ENCODE peak calls at places on chromosomes 2 and 18, in five cellular contexts. R is GM23338, I is A549, D is K562, F is HepG2. V is an unnamed sample.

GRCh38 chr2:119548516-119549120 is 4.4 kb downstream of the CFAP221 start:
- DNase-seq in F (no peak), R (no peak), I (no peak), D (no peak), V (no peak)

GRCh38 chr2:230326453-230327417 is at the start of gene SP140L:
- DNase-seq in F (peak; percentile 82), D (peak; percentile 18), R (peak; percentile 9), I (peak; percentile 55), V (peak; percentile 55)

GRCh38 chr2:221914334-221914733 is 342.2 kb upstream of the EPHA4 start:
- DNase-seq in R (no peak), F (no peak), I (no peak), D (no peak), V (no peak)

GRCh38 chr2:203675086-203675485 is 31.4 kb upstream of the CD28 start:
- DNase-seq in F (no peak), D (no peak), I (no peak), R (no peak), V (no peak)

GRCh38 chr2:219571311-219572236 is at the start of gene OBSL1:
- DNase-seq in D (peak; percentile 85), R (peak; percentile 95), I (peak; percentile 71), F (peak; percentile 90), V (no peak)

GRCh38 chr2:136182315-136182714 is 64.4 kb upstream of the CXCR4 start:
- DNase-seq in I (no peak), D (no peak), F (peak; percentile 11), R (no peak), V (no peak)

GRCh38 chr2:205714058-205714776 is 31.9 kb downstream of the NRP2 start:
- DNase-seq in I (no peak), D (no peak), F (no peak), R (no peak), V (peak; percentile 78)

GRCh38 chr18:8856187-8856586 is 150.8 kb downstream of the MTCL1 start:
- DNase-seq in F (no peak), R (no peak), D (no peak), I (no peak), V (no peak)

GRCh38 chr2:38945931-38946330 is 56.3 kb downstream of the ARHGEF33 start:
- DNase-seq in I (no peak), R (no peak), D (peak; percentile 15), F (no peak), V (no peak)

GRCh38 chr18:63887424-63887823 is at the start of gene SERPINB2:
- DNase-seq in I (no peak), R (no peak), D (no peak), F (no peak), V (no peak)

GRCh38 chr18:79389689-79390088 is 6.0 kb upstream of the NFATC1 start:
- DNase-seq in D (no peak), F (no peak), I (no peak), R (no peak), V (no peak)

GRCh38 chr2:201558232-201558631 is 85.1 kb downstream of the TMEM237 start:
- DNase-seq in D (no peak), I (no peak), R (no peak), F (peak; percentile 75), V (no peak)

GRCh38 chr18:12947355-12948054 is at the start of gene SEH1L:
- DNase-seq in R (peak; percentile 99), I (peak; percentile 98), D (peak; percentile 99), F (peak; percentile 87), V (peak; percentile 89)

GRCh38 chr18:74367905-74368304 is 52.3 kb downstream of the C18orf63 start:
- DNase-seq in R (no peak), D (no peak), F (no peak), I (no peak), V (no peak)
- TF ChIP-seq JUNB in R (no peak), D (no peak), F (no peak), I (no peak), V (no peak)

DNA sequence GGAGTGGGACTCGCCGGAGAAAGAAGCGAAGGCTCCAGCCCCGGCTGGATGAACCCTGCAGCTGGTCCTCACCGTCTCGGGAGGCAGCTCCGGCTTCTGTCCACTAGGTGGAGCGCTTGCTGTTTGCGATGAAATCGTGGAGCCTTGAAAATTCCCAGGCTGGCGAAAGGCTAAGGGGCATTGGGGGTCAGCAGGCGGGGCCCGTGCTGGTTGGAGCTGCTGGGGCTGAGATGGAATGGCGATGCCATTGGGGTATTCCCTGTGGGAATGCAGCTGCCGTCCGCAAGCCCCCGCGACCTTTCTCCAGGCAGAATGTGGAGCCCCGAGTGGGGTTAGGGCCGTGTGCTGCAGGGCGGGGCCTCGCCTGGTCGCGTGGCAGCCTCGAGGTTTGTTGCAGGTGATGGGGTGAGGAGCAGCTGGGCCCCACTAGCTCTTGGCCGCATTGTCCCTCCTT is 81.4 kb downstream of the RTP5 start:
- DNase-seq in I (peak; percentile 68), F (peak; percentile 71), R (peak; percentile 97), D (peak; percentile 73), V (no peak)
- TF ChIP-seq JUNB in I (no peak), F (no peak), R (no peak), D (no peak), V (no peak)

DNA sequence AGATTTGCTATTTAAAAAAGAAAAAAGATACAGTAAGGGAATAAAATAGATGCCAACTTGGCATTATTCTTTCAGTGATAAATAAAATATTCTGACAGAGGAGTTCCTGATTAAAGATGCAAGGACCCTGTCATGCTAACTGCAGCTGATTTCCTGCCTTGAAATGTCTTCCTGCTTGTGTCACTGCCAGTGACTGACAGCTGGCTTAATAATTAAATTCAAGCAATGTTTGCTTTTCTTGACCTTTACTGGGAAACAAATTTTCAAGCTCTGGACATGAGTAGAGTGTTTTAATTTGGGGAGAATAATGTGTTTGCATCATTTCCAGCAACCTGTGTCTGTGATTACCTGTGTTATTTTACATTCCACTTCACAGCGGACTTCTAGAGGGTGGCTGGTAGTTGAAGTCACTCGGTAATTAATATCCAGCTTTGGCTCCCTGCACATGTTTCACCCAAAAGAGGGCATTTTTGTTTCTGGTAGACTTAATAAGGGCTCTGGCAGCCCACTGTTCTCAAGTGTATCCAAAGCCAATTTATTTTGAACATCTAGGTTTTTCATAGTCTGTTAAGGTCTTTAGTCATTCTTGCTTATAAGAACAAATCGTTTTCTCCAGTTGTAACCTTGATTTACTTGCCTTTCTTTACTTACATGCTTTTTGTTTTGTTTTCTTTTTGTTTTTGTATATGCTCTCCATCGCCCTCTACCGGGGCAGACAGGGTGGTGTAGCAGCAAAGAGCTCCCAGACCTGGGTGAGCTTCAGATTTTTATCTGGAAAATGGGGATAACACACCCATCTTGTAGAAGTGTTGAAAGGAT is 48.5 kb upstream of the PROKR1 start:
- DNase-seq in F (peak; percentile 70), D (peak; percentile 75), R (peak; percentile 72), I (peak; percentile 59), V (peak; percentile 27)
- TF ChIP-seq JUNB in F (no peak), D (no peak), R (no peak), I (no peak), V (no peak)

GRCh38 chr2:20563833-20564232 is 87.1 kb downstream of the HS1BP3 start:
- DNase-seq in I (no peak), F (no peak), D (no peak), R (no peak), V (no peak)
- TF ChIP-seq JUNB in I (no peak), F (no peak), D (no peak), R (no peak), V (no peak)

DNA sequence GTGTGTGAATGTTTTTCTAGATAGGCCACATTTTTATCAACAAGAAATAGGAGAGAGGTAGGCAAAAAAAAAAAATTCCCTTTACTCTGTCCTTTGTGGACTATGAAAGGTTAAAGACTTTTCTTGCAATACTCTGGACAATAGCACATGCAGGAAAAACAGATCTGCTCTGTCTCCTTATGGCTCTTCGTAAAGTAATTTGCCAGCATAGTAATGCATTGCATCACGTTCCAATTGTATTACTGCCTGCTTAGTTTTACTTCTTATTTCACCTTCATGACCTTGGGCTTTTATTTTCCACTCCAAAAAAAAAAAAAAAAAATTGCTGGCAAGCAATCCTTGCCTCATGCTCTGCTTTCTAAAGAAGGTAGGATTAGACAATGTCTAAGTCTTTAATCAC is 1802.7 kb downstream of the SUCLG1 start:
- DNase-seq in I (no peak), R (no peak), D (no peak), F (no peak), V (no peak)
- TF ChIP-seq JUNB in I (no peak), R (no peak), D (no peak), F (no peak), V (no peak)

DNA sequence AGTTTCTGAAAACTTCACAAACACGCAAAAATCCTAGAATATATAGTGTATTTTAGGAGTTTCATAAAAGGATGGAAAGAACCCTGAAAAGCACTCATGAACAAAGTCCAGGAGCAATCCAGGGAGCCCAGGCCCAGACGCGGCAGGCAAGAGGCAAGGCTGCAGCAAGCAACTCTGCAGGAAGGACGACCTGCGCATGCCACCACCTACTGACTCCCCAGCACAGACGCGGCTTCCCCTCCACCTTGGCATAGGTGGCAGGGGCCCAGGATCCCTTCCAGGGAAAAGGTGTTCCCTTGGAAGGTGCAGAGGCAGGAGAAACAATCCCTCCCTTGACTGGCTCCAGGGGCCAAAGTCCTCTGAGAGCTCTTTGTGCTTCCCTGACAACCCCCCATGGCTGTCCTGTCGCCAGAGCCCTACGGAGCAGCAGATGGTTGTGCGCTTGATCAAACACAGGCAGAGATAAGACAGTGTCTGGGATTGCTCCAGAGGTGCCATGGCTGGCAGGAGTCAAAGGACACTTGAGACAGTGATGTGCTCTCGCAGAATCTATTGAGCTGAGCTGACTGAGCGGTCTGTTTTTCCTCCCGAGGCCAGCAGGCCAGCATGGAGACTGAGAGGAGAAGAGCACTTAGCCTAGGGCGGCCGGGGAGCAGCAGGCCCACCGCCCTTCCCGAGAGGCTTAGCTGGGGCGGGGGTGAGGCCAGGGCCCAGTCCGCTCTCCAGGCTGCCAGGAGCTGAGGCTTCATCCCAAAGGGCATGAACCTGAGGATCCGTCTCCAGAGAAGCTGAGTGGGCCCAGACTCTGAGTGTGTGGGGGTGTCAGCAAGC is 10.8 kb upstream of the AMER3 start:
- DNase-seq in R (peak; percentile 8), I (no peak), D (no peak), F (peak; percentile 85), V (no peak)
- TF ChIP-seq JUNB in R (no peak), I (no peak), D (no peak), F (no peak), V (no peak)

GRCh38 chr2:172836386-172837200 is 100.9 kb downstream of the RAPGEF4 start:
- DNase-seq in F (no peak), D (no peak), I (peak; percentile 76), R (no peak), V (no peak)
- TF ChIP-seq JUNB in F (no peak), D (no peak), I (no peak), R (no peak), V (no peak)